ENCODE peak calls at places on chromosomes 6 and 20, in five cellular contexts. D, B, S, P and L are unnamed samples.

GRCh38 chr6:99024089-99024488 is 76.3 kb upstream of the FBXL4 start:
- DNase-seq in P (no peak), D (no peak), B (no peak), S (no peak), L (no peak)

GRCh38 chr20:53939554-53940355 is 130.6 kb downstream of the BCAS1 start:
- DNase-seq in S (peak), P (peak), D (peak), B (peak), L (peak)

GRCh38 chr6:165662671-165663282 is at the start of gene PDE10A:
- DNase-seq in B (no peak), S (no peak), D (peak), P (no peak), L (peak)

GRCh38 chr6:101296184-101296583 is 97.3 kb upstream of the GRIK2 start:
- DNase-seq in D (no peak), B (no peak), P (no peak), S (no peak), L (no peak)

GRCh38 chr6:90905351-90905750 is 318.5 kb upstream of the MAP3K7 start:
- DNase-seq in S (no peak), B (no peak), P (no peak), D (no peak), L (no peak)

GRCh38 chr20:46088409-46089075 is 1.2 kb downstream of the NCOA5 start:
- DNase-seq in D (peak), S (peak), B (peak), P (no peak), L (peak)

GRCh38 chr6:70299456-70299855 is 3.4 kb downstream of the COL9A1 start:
- DNase-seq in S (no peak), B (peak), P (no peak), D (no peak), L (peak)

GRCh38 chr20:32775240-32775991 is 13.2 kb downstream of the DNMT3B start:
- DNase-seq in B (no peak), P (no peak), D (no peak), S (no peak), L (no peak)

GRCh38 chr6:150293423-150294280 is 75.2 kb upstream of the IYD start:
- DNase-seq in S (no peak), B (peak), P (no peak), D (no peak), L (no peak)

GRCh38 chr6:157741889-157742615 is 81.0 kb upstream of the SNX9 start:
- DNase-seq in P (no peak), S (no peak), D (no peak), B (no peak), L (no peak)

GRCh38 chr6:15956205-15957106 is 172.4 kb upstream of the MYLIP start:
- DNase-seq in P (no peak), D (no peak), S (peak), B (peak), L (no peak)

GRCh38 chr6:44051516-44051915 is 75.7 kb downstream of the MRPL14 start:
- DNase-seq in B (no peak), D (no peak), S (no peak), P (no peak), L (no peak)

GRCh38 chr20:63978319-63979220 is 872 bp downstream of the SAMD10 start:
- DNase-seq in B (peak), P (no peak), D (no peak), S (peak), L (peak)

GRCh38 chr6:6654599-6655575 is 66.4 kb downstream of the LY86 start:
- DNase-seq in P (no peak), D (no peak), S (no peak), B (peak), L (no peak)

GRCh38 chr6:14498748-14499147 is 381.2 kb downstream of the CD83 start:
- DNase-seq in B (no peak), D (no peak), P (no peak), S (no peak), L (no peak)

GRCh38 chr6:158205220-158205944 is 37.2 kb downstream of the GTF2H5 start:
- DNase-seq in S (peak), P (no peak), B (peak), D (no peak), L (peak)

GRCh38 chr20:58584881-58585752 is 66.0 kb upstream of the STX16 start:
- DNase-seq in D (no peak), P (no peak), B (no peak), S (no peak), L (peak)

GRCh38 chr20:4876301-4876700 is 125.0 kb downstream of the SLC23A2 start:
- DNase-seq in P (no peak), D (no peak), B (no peak), S (no peak), L (no peak)

GRCh38 chr6:57434944-57435343 is 117.5 kb downstream of the PRIM2 start:
- DNase-seq in D (no peak), P (no peak), S (no peak), B (no peak), L (no peak)

GRCh38 chr6:27332692-27333641 is 20.9 kb upstream of the POM121L2 start:
- DNase-seq in S (peak), D (peak), P (peak), B (peak), L (peak)

GRCh38 chr6:19838442-19839236 is 1.5 kb downstream of the ID4 start:
- DNase-seq in P (no peak), S (peak), B (no peak), D (peak), L (peak)

GRCh38 chr6:14575961-14576360 is 458.4 kb downstream of the CD83 start:
- DNase-seq in S (no peak), B (no peak), P (no peak), D (no peak), L (no peak)

GRCh38 chr6:141167945-141168344 is 964.8 kb upstream of the GJE1 start:
- DNase-seq in P (no peak), D (no peak), B (no peak), S (no peak), L (no peak)

GRCh38 chr20:11676618-11677289 is 240.9 kb upstream of the BTBD3 start:
- DNase-seq in P (no peak), S (peak), B (peak), D (peak), L (peak)

GRCh38 chr20:63151554-63152321 is 64.2 kb downstream of the YTHDF1 start:
- DNase-seq in B (no peak), P (no peak), D (no peak), S (no peak), L (no peak)

GRCh38 chr20:12171927-12172581 is 254.4 kb downstream of the BTBD3 start:
- DNase-seq in P (no peak), B (no peak), D (no peak), S (no peak), L (peak)

GRCh38 chr20:23125159-23125558 is 39.0 kb upstream of the CD93 start:
- DNase-seq in S (no peak), D (no peak), B (no peak), P (no peak), L (no peak)

GRCh38 chr6:17101422-17102257 is at the start of gene STMND1:
- DNase-seq in B (no peak), S (no peak), D (peak), P (no peak), L (peak)

GRCh38 chr6:12941422-12941821 is 224.9 kb downstream of the PHACTR1 start:
- DNase-seq in S (no peak), P (no peak), B (no peak), D (no peak), L (no peak)

GRCh38 chr6:41451039-41451438 is 95.1 kb upstream of the FOXP4 start:
- DNase-seq in S (no peak), P (no peak), B (peak), D (no peak), L (peak)

GRCh38 chr6:105509506-105510331 is 106.8 kb upstream of the PREP start:
- DNase-seq in P (no peak), S (no peak), D (no peak), B (peak), L (peak)

GRCh38 chr6:161198176-161198575 is 75.7 kb downstream of the AGPAT4 start:
- DNase-seq in P (no peak), D (no peak), B (no peak), S (no peak), L (no peak)

GRCh38 chr6:47071681-47072080 is 29.5 kb upstream of the ADGRF1 start:
- DNase-seq in P (no peak), B (no peak), S (no peak), D (no peak), L (no peak)
- TF ChIP-seq JUNB in P (no peak), B (no peak), S (no peak), D (no peak), L (no peak)

GRCh38 chr6:48893048-48893447 is 570.0 kb downstream of the MMUT start:
- DNase-seq in P (no peak), S (no peak), B (no peak), D (no peak), L (no peak)

GRCh38 chr6:48889429-48889828 is 573.6 kb downstream of the MMUT start:
- DNase-seq in S (no peak), D (no peak), P (no peak), B (no peak), L (no peak)

GRCh38 chr6:48891308-48891707 is 571.7 kb downstream of the MMUT start:
- DNase-seq in B (no peak), D (no peak), P (no peak), S (no peak), L (no peak)

GRCh38 chr6:48894469-48894868 is 568.6 kb downstream of the MMUT start:
- DNase-seq in S (no peak), P (no peak), B (no peak), D (no peak), L (no peak)
- TF ChIP-seq JUNB in S (no peak), P (no peak), B (no peak), D (no peak), L (no peak)

GRCh38 chr6:4134841-4135664 is at the start of gene ECI2:
- DNase-seq in S (peak), P (no peak), D (peak), B (peak), L (peak)
- TF ChIP-seq JUNB in S (no peak), P (no peak), D (no peak), B (no peak), L (no peak)

GRCh38 chr6:38261626-38262025 is 378.1 kb downstream of the BTBD9 start:
- DNase-seq in B (no peak), P (no peak), D (no peak), S (no peak), L (no peak)

GRCh38 chr6:38264605-38265004 is 375.1 kb downstream of the BTBD9 start:
- DNase-seq in D (peak), S (peak), P (no peak), B (peak), L (peak)

GRCh38 chr6:38262041-38262440 is 377.7 kb downstream of the BTBD9 start:
- DNase-seq in D (peak), B (no peak), P (no peak), S (peak), L (peak)

GRCh38 chr6:38259736-38260135 is 380.0 kb downstream of the BTBD9 start:
- DNase-seq in B (no peak), S (no peak), D (no peak), P (no peak), L (no peak)

DNA sequence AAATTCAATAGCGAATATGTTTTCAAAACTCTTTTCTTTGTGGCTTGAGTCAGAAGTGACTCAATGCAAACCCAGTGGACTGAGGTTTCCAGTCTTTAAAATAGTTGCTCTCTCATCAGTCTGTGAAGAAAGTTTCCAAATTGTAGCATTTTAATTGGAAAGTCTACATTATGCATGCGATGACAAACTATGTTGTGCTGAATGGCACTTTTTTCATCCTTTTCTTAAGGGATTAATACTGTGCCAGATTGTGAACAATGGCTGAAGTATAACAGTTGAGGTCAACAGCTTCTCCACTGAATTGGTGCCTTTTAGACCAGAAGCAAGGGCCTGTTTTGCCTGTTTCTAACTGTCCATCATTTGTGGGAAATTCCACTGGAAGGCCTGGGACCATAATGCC is 377.1 kb downstream of the BTBD9 start:
- DNase-seq in D (no peak), P (no peak), S (no peak), B (no peak), L (no peak)
- TF ChIP-seq JUNB in D (no peak), P (no peak), S (no peak), B (no peak), L (no peak)

DNA sequence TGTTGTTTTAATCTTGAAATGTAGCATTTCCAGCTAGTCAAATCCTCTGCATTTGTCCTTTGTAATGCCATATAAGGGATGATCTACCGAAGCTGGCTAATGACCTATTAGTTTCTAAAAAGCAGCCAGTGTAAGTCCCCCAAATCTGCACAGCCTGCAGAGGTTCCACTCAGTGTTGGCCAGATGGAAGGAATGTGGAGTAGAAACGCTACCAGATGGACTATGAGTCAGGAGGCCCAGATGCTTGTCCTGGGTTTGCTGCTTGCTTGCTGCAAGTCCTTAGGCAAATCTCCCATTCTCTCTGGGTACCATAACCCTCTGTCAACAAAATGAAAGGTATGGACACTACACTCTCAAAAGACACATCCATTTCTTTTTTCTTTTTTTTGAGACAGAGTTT is 149.8 kb downstream of the BTBD9 start:
- DNase-seq in S (no peak), P (no peak), D (no peak), B (no peak), L (no peak)
- TF ChIP-seq JUNB in S (no peak), P (no peak), D (no peak), B (no peak), L (no peak)

GRCh38 chr6:51541847-51542246 is 545.6 kb downstream of the PKHD1 start:
- DNase-seq in B (peak), P (no peak), S (no peak), D (no peak), L (no peak)
- TF ChIP-seq JUNB in B (no peak), P (no peak), S (no peak), D (no peak), L (no peak)

GRCh38 chr20:49584418-49585382 is 16.8 kb upstream of the PTGIS start:
- DNase-seq in B (no peak), D (no peak), S (no peak), P (no peak), L (no peak)

GRCh38 chr20:49583343-49583668 is 15.4 kb upstream of the PTGIS start:
- DNase-seq in D (no peak), B (no peak), S (no peak), P (no peak), L (no peak)

GRCh38 chr20:49582413-49583334 is 14.7 kb upstream of the PTGIS start:
- DNase-seq in P (no peak), B (no peak), D (no peak), S (no peak), L (no peak)

GRCh38 chr20:49585585-49586245 is 17.8 kb upstream of the PTGIS start:
- DNase-seq in S (no peak), B (no peak), P (no peak), D (no peak), L (no peak)

GRCh38 chr20:49583669-49584417 is 15.9 kb upstream of the PTGIS start:
- DNase-seq in P (no peak), D (peak), B (peak), S (peak), L (no peak)
- TF ChIP-seq JUNB in P (no peak), D (peak), B (no peak), S (no peak), L (no peak)